ENCODE peak calls at places on chromosomes 16 and 17, in seven cellular contexts. L is iris pigment epithelial cell; A is stimulated activated CD4-positive, alpha-beta T cell treated with anti-CD3 and anti-CD28 coated beads, Interleukin-15, amount 100 ng/mL, for 1 hour; Q is cardiac fibroblast; G is left ventricle myocardium inferior; C is sciatic nerve; J is neural progenitor cell. N is an unnamed sample.
A peak's percentile ranks its signal among the peaks of the same experiment; 100 is the strongest.

GRCh38 chr17:50909765-50910661 is 43.9 kb upstream of the TOB1 start:
- DNase-seq in C (no peak), J (no peak), Q (no peak), G (no peak), L (no peak), A (peak; percentile 34), N (no peak)

GRCh38 chr17:78748048-78748729 is 33.9 kb downstream of the CYTH1 start:
- DNase-seq in Q (no peak), L (no peak), A (no peak), C (no peak), J (no peak), G (no peak), N (no peak)

GRCh38 chr16:87762071-87762571 is 3.7 kb downstream of the KLHDC4 start:
- DNase-seq in L (no peak), A (no peak), Q (no peak), J (no peak), G (no peak), C (no peak), N (no peak)

GRCh38 chr17:31530391-31530990 is 139.0 kb downstream of the RAB11FIP4 start:
- DNase-seq in A (no peak), J (peak; percentile 48), L (no peak), C (no peak), Q (peak; percentile 40), G (no peak), N (no peak)

GRCh38 chr16:68370921-68371651 is 60.3 kb downstream of the PRMT7 start:
- DNase-seq in L (no peak), C (no peak), Q (no peak), A (no peak), G (no peak), J (no peak), N (no peak)

GRCh38 chr17:63685021-63685420 is 14.9 kb downstream of the LIMD2 start:
- DNase-seq in G (no peak), L (no peak), C (no peak), J (no peak), A (no peak), Q (peak; percentile 54), N (no peak)

GRCh38 chr16:66250686-66251405 is 115.6 kb upstream of the CDH5 start:
- DNase-seq in C (peak; percentile 87), L (peak; percentile 67), G (peak; percentile 84), J (no peak), A (no peak), Q (peak; percentile 98), N (no peak)

GRCh38 chr17:43416998-43417891 is 18.5 kb downstream of the ARL4D start:
- DNase-seq in J (no peak), C (peak; percentile 78), G (peak; percentile 77), A (no peak), L (peak; percentile 41), Q (peak; percentile 84), N (no peak)

GRCh38 chr16:1899641-1900451 is 18.4 kb downstream of the HS3ST6 start:
- DNase-seq in Q (no peak), L (no peak), C (no peak), A (no peak), J (no peak), G (no peak), N (no peak)

GRCh38 chr17:5769936-5770335 is 185.6 kb upstream of the NLRP1 start:
- DNase-seq in Q (no peak), C (no peak), A (no peak), L (no peak), J (peak; percentile 82), G (no peak), N (no peak)

GRCh38 chr16:73949574-73950348 is 346.9 kb upstream of the PSMD7 start:
- DNase-seq in C (no peak), L (peak; percentile 88), A (no peak), G (no peak), Q (peak; percentile 83), J (no peak), N (no peak)

GRCh38 chr17:29625037-29625750 is 2.5 kb upstream of the CORO6 start:
- DNase-seq in J (peak; percentile 39), A (no peak), Q (peak; percentile 54), C (peak; percentile 53), L (no peak), G (no peak), N (no peak)

GRCh38 chr16:2035431-2036199 is 8.9 kb downstream of the NHERF2 start:
- DNase-seq in G (peak; percentile 79), C (peak; percentile 86), A (no peak), Q (peak; percentile 82), L (peak; percentile 90), J (peak; percentile 47), N (no peak)

GRCh38 chr17:17381438-17382059 is 78.4 kb downstream of the NT5M start:
- DNase-seq in L (no peak), A (no peak), J (no peak), C (no peak), G (no peak), Q (no peak), N (no peak)

N was measured in activated naive CD8-positive, alpha-beta T cell treated with anti-CD3 and anti-CD28 coated beads, Interleukin-2, amount 50 U/mL, for 16 hours.